ENCODE peak calls at places on chromosomes 16 and 17, in seven cellular contexts. V is right atrium auricular region, D is esophagus squamous epithelium, T is AG09309, R is HFF-Myc, H is lower leg skin, F is GM23338. G is an unnamed sample.

GRCh38 chr16:48126801-48127644 is 28.8 kb downstream of the ABCC12 start:
- DNase-seq in V (no peak), D (no peak), T (peak), R (peak), H (no peak), F (no peak), G (no peak)

GRCh38 chr16:84475643-84476240 is 28.7 kb downstream of the MEAK7 start:
- DNase-seq in V (peak), D (no peak), T (no peak), R (no peak), H (peak), F (no peak), G (no peak)

GRCh38 chr17:57174591-57174990 is 81.7 kb upstream of the MSI2 start:
- DNase-seq in V (no peak), D (no peak), T (no peak), R (no peak), H (no peak), F (no peak), G (peak)

GRCh38 chr16:30660424-30661251 is 2.4 kb downstream of the FBRS start:
- DNase-seq in V (no peak), D (no peak), T (no peak), R (no peak), H (no peak), F (no peak), G (peak)

GRCh38 chr17:41369023-41369422 is 590 bp downstream of the KRT33B start:
- DNase-seq in V (no peak), D (no peak), T (no peak), R (no peak), H (no peak), F (no peak), G (no peak)

GRCh38 chr16:51763072-51763658 is 612.1 kb upstream of the SALL1 start:
- DNase-seq in V (no peak), D (no peak), T (no peak), R (no peak), H (no peak), F (peak), G (no peak)

GRCh38 chr17:76495663-76496400 is 5.4 kb downstream of the RHBDF2 start:
- DNase-seq in V (no peak), D (no peak), T (no peak), R (no peak), H (no peak), F (no peak), G (no peak)

GRCh38 chr17:28900986-28901726 is 1.7 kb downstream of the DHRS13 start:
- DNase-seq in V (no peak), D (no peak), T (no peak), R (no peak), H (no peak), F (no peak), G (no peak)

GRCh38 chr17:7982666-7983065 is 19.7 kb upstream of the GUCY2D start:
- DNase-seq in V (no peak), D (no peak), T (no peak), R (no peak), H (peak), F (peak), G (no peak)

GRCh38 chr17:8382052-8382879 is 727 bp downstream of the RPL26 start:
- DNase-seq in V (no peak), D (no peak), T (no peak), R (no peak), H (no peak), F (no peak), G (no peak)

GRCh38 chr17:27783951-27784350 is 16.4 kb downstream of the NOS2 start:
- DNase-seq in V (no peak), D (no peak), T (no peak), R (no peak), H (no peak), F (no peak), G (no peak)

GRCh38 chr17:13931752-13932477 is 137.4 kb upstream of the COX10 start:
- DNase-seq in V (peak), D (peak), T (no peak), R (no peak), H (peak), F (peak), G (no peak)

GRCh38 chr17:72657467-72658317 is 434.8 kb downstream of the SLC39A11 start:
- DNase-seq in V (no peak), D (no peak), T (no peak), R (no peak), H (no peak), F (peak), G (no peak)

GRCh38 chr17:38557395-38557794 is 48.4 kb downstream of the SRCIN1 start:
- DNase-seq in V (no peak), D (no peak), T (no peak), R (no peak), H (no peak), F (no peak), G (no peak)

GRCh38 chr16:14667347-14668266 is 26.5 kb downstream of the PLA2G10 start:
- DNase-seq in V (no peak), D (no peak), T (no peak), R (no peak), H (no peak), F (no peak), G (no peak)

GRCh38 chr17:77491921-77492445 is 351.2 kb downstream of the SEC14L1 start:
- DNase-seq in V (no peak), D (no peak), T (no peak), R (no peak), H (no peak), F (no peak), G (peak)

GRCh38 chr16:75494184-75494583 is 1.1 kb downstream of the CHST6 start:
- DNase-seq in V (no peak), D (no peak), T (no peak), R (no peak), H (no peak), F (no peak), G (no peak)

GRCh38 chr17:37234106-37234505 is 141.7 kb upstream of the C17orf78 start:
- DNase-seq in V (no peak), D (no peak), T (no peak), R (no peak), H (no peak), F (no peak), G (no peak)

GRCh38 chr17:1347681-1348318 is 52.2 kb downstream of the YWHAE start:
- DNase-seq in V (peak), D (no peak), T (no peak), R (no peak), H (peak), F (no peak), G (no peak)

GRCh38 chr16:68228652-68229051 is 7.3 kb downstream of the ESRP2 start:
- DNase-seq in V (no peak), D (no peak), T (no peak), R (no peak), H (no peak), F (no peak), G (no peak)

GRCh38 chr16:56301391-56301850 is 110.1 kb downstream of the GNAO1 start:
- DNase-seq in V (no peak), D (no peak), T (peak), R (peak), H (no peak), F (no peak), G (no peak)

GRCh38 chr17:16319969-16320368 is 33.3 kb downstream of the CENPV start:
- DNase-seq in V (no peak), D (no peak), T (no peak), R (no peak), H (no peak), F (no peak), G (no peak)

GRCh38 chr17:68035131-68035522 is 408 bp upstream of the KPNA2 start:
- DNase-seq in V (peak), D (peak), T (no peak), R (no peak), H (peak), F (peak), G (no peak)

GRCh38 chr16:27317320-27317719 is 3.5 kb downstream of the IL4R start:
- DNase-seq in V (no peak), D (no peak), T (no peak), R (no peak), H (peak), F (no peak), G (no peak)

GRCh38 chr17:66777689-66778225 is 57.2 kb upstream of the CACNG5 start:
- DNase-seq in V (no peak), D (no peak), T (no peak), R (peak), H (no peak), F (peak), G (no peak)

GRCh38 chr17:66941249-66941648 is 23.3 kb upstream of the CACNG4 start:
- DNase-seq in V (no peak), D (no peak), T (no peak), R (no peak), H (no peak), F (no peak), G (no peak)

GRCh38 chr17:79027925-79028491 is 4.0 kb downstream of the C1QTNF1 start:
- DNase-seq in V (no peak), D (no peak), T (no peak), R (no peak), H (peak), F (no peak), G (no peak)

GRCh38 chr17:79027274-79027924 is 3.4 kb downstream of the C1QTNF1 start:
- DNase-seq in V (no peak), D (no peak), T (no peak), R (no peak), H (peak), F (no peak), G (no peak)

GRCh38 chr17:79029327-79030009 is 5.5 kb downstream of the C1QTNF1 start:
- DNase-seq in V (no peak), D (no peak), T (no peak), R (no peak), H (peak), F (no peak), G (no peak)

GRCh38 chr17:79026345-79027273 is 2.6 kb downstream of the C1QTNF1 start:
- DNase-seq in V (no peak), D (no peak), T (no peak), R (peak), H (peak), F (no peak), G (no peak)

GRCh38 chr17:79028496-79029326 is 4.7 kb downstream of the C1QTNF1 start:
- DNase-seq in V (peak), D (no peak), T (no peak), R (no peak), H (peak), F (no peak), G (no peak)
- TF ChIP-seq CTCF in V (peak), D (no peak), T (peak), R (peak), H (no peak), F (peak), G (no peak)

GRCh38 chr17:80214878-80215210 is 5.3 kb downstream of the SGSH start:
- DNase-seq in V (no peak), D (no peak), T (no peak), R (no peak), H (no peak), F (no peak), G (no peak)

GRCh38 chr17:80217703-80218362 is 2.3 kb downstream of the SGSH start:
- DNase-seq in V (no peak), D (no peak), T (no peak), R (no peak), H (no peak), F (no peak), G (no peak)

GRCh38 chr17:80219013-80219776 is 938 bp downstream of the SGSH start:
- DNase-seq in V (peak), D (peak), T (peak), R (peak), H (peak), F (peak), G (peak)

GRCh38 chr17:80218391-80218790 is 1.7 kb downstream of the SGSH start:
- DNase-seq in V (no peak), D (no peak), T (no peak), R (no peak), H (no peak), F (no peak), G (no peak)

DNA sequence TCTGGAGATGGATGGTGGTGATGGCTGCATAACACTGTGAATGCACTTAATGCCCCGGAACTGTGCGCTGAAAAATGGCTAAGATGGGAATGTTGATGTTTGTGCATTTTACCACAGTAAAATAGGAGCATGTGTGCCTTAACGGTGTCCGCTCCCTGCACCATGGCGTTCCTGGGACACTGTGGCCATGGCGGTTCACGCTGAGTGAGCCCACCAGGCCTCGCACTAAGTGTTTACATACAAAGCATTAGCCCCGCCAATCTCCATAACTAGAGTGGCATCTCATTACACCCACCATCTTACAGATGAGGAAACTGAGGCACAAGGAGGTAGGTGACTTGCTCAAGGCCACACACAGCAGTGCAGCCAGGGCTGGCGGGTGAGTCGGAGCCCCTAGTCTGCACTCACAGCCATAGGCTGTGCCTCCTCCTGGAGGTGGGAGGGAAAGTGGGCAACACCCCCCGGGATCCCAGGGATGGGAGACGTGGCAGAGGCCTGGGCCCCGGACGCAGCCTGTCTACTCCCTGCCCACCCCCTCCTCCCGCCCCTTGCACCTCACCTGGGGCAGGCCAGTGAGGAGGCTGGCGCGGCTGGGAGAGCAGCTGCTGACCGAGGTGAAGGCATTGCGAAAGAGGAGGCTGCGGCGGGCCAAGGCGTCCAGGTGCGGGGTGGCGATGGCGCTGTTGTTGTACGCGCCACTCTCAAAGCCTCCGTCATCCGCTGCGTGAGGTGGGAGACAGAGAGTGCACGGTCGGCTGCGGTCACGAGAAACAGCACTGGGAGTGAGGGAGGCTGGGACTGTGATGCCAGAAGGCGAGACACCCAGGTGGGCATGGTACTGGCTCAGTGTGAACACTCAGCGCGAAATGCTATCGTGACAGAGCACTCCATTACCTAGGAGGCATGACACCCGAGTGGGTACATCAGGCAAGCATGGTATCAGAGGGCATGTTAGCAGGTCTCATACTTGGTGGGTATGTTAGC is 3.4 kb downstream of the SGSH start:
- DNase-seq in V (no peak), D (no peak), T (no peak), R (no peak), H (no peak), F (no peak), G (no peak)
- H3K4me3 ChIP-seq in V (no peak), D (no peak), T (no peak), R (no peak), H (no peak), F (no peak), G (no peak)

GRCh38 chr17:17706140-17707060 is 25.1 kb downstream of the RAI1 start:
- DNase-seq in V (no peak), D (no peak), T (no peak), R (no peak), H (no peak), F (no peak), G (no peak)
- TF ChIP-seq CTCF in V (no peak), D (no peak), T (no peak), R (no peak), H (no peak), F (no peak), G (no peak)

DNA sequence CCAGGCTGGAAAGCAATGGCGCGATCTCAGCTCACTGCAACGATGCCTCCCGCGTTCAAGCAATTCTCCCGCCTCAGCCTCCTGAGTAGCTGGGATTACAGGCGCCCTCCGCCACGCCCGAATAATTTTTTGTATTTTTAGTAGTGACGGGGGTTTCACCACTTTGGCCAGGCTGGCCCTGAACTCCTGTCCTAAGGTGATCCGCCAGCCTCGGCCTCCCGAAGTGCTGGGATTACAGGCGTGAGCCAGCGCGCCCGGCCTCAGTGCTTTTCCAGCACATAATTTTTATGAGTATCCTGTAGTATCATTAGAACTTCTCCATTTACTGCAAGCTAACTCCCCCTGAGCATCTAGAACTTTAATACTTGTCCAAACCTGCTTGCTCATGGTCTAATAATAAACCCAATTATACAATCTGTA is 1.8 kb downstream of the UBE2G1 start:
- DNase-seq in V (no peak), D (no peak), T (no peak), R (no peak), H (peak), F (no peak), G (no peak)
- H3K4me3 ChIP-seq in V (peak), D (peak), T (peak), R (peak), H (no peak), F (peak), G (peak)

GRCh38 chr16:2278956-2279800 is 11.3 kb upstream of the RNPS1 start:
- DNase-seq in V (no peak), D (no peak), T (no peak), R (no peak), H (no peak), F (no peak), G (no peak)

GRCh38 chr16:2280461-2280860 is 12.5 kb upstream of the RNPS1 start:
- DNase-seq in V (no peak), D (no peak), T (no peak), R (no peak), H (no peak), F (no peak), G (no peak)

GRCh38 chr16:2277466-2278271 is 9.7 kb upstream of the RNPS1 start:
- DNase-seq in V (no peak), D (no peak), T (no peak), R (no peak), H (no peak), F (no peak), G (no peak)

GRCh38 chr16:2276501-2277195 is 8.7 kb upstream of the RNPS1 start:
- DNase-seq in V (no peak), D (no peak), T (no peak), R (no peak), H (no peak), F (no peak), G (no peak)

DNA sequence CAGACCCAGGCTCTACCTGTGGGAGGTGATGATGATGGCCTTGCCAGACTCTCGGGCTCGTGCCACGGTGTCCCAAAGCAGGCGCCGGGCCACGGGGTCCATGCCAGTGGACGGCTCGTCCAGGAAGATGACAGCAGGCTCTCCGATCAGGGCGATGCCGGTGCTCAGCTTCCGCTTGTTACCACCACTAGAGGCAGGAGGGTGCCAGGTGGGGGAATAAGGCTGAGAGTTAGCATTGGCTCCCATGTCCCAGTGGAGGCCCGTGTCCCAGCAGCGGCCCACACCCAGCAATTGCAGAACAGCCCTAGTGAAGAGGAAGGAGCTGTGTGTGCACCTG is 10.3 kb upstream of the RNPS1 start:
- DNase-seq in V (no peak), D (no peak), T (no peak), R (no peak), H (no peak), F (peak), G (no peak)
- TF ChIP-seq CTCF in V (no peak), D (no peak), T (peak), R (peak), H (no peak), F (peak), G (no peak)

GRCh38 chr17:5434984-5435383 is 4.0 kb downstream of the C1QBP start:
- DNase-seq in V (no peak), D (no peak), T (no peak), R (no peak), H (no peak), F (no peak), G (no peak)
- H3K4me3 ChIP-seq in V (no peak), D (no peak), T (no peak), R (no peak), H (no peak), F (no peak), G (no peak)